ENCODE peak calls at places on chromosome 20, in nine cellular contexts. L is fibroblast of lung, E is MM.1S, G is IMR-90, N is HepG2, F is SK-N-SH, X is mammary epithelial cell, U is PC-3, H is endodermal cell. T is an unnamed sample.

GRCh38 chr20:34747479-34747878 is 43.3 kb downstream of the TP53INP2 start:
- DNase-seq in X (no peak), F (no peak), N (no peak), G (no peak), L (no peak), E (no peak), H (no peak), U (no peak), T (no peak)

GRCh38 chr20:53617791-53618489 is 24.3 kb upstream of the ZNF217 start:
- DNase-seq in N (no peak), U (no peak), L (no peak), G (no peak), X (no peak), F (no peak), H (peak), E (no peak), T (no peak)

GRCh38 chr20:62675156-62675871 is 33.0 kb downstream of the SLCO4A1 start:
- DNase-seq in U (peak), F (peak), N (no peak), E (no peak), L (no peak), H (no peak), X (no peak), G (no peak), T (no peak)

GRCh38 chr20:60999256-60999655 is 252.8 kb upstream of the CDH4 start:
- DNase-seq in G (no peak), U (no peak), L (peak), N (no peak), H (no peak), F (no peak), E (no peak), X (no peak), T (no peak)

GRCh38 chr20:62885808-62886708 is 24.4 kb upstream of the TCFL5 start:
- DNase-seq in G (no peak), U (no peak), N (no peak), H (no peak), E (peak), X (no peak), L (no peak), F (peak), T (no peak)

GRCh38 chr20:18276821-18277220 is 11.5 kb upstream of the ZNF133 start:
- DNase-seq in G (peak), N (peak), L (peak), U (peak), F (peak), H (peak), E (peak), X (peak), T (peak)

GRCh38 chr20:20497242-20497985 is 129.5 kb downstream of the INSM1 start:
- DNase-seq in X (no peak), N (no peak), E (no peak), U (no peak), L (no peak), G (no peak), H (no peak), F (no peak), T (no peak)

GRCh38 chr20:32484221-32485125 is 100.7 kb downstream of the NOL4L start:
- DNase-seq in G (no peak), E (no peak), X (no peak), F (peak), U (peak), N (no peak), L (no peak), H (peak), T (peak)

GRCh38 chr20:4123537-4124225 is 108.3 kb upstream of the RNF24 start:
- DNase-seq in X (no peak), N (no peak), F (no peak), G (no peak), L (no peak), E (no peak), H (no peak), U (no peak), T (no peak)

GRCh38 chr20:43690943-43691598 is 24.2 kb downstream of the MYBL2 start:
- DNase-seq in N (no peak), X (no peak), E (no peak), U (no peak), H (no peak), G (no peak), L (no peak), F (no peak), T (no peak)

GRCh38 chr20:43695571-43695970 is 28.7 kb downstream of the MYBL2 start:
- DNase-seq in H (no peak), G (no peak), E (no peak), N (no peak), F (no peak), X (no peak), U (no peak), L (no peak), T (no peak)

GRCh38 chr20:43694763-43695162 is 27.8 kb downstream of the MYBL2 start:
- DNase-seq in E (no peak), X (no peak), G (no peak), F (no peak), H (no peak), U (no peak), L (no peak), N (no peak), T (no peak)

GRCh38 chr20:43689165-43689564 is 22.3 kb downstream of the MYBL2 start:
- DNase-seq in E (no peak), N (no peak), X (no peak), G (no peak), U (no peak), F (no peak), H (no peak), L (no peak), T (no peak)

DNA sequence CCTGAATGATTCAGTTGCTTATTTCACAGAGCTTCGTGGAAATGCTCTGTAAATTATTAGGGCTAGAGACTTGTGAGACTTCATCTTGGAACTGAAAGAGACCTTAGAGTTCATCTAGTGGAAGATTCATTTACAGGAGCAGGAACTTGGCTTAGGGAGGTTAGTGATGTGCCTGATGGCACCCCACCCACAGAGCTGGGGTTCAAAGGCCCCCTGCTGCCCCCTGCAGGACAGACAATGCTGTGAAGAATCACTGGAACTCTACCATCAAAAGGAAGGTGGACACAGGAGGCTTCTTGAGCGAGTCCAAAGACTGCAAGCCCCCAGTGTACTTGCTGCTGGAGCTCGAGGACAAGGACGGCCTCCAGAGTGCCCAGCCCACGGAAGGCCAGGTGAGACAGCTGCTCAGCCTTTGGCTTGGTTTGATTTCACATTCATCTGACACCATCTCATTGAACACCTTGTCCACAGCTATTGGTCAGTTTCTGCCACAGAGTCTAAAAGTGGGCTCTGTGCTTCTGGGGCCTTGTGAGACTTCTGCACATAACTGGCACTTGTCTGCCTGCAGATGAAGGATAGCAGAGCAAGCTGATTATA is 25.1 kb downstream of the MYBL2 start:
- DNase-seq in L (peak), X (peak), F (peak), E (peak), N (peak), G (peak), U (peak), H (peak), T (no peak)
- TF ChIP-seq CTCF in L (peak), X (peak), F (peak), E (peak), N (peak), G (peak), U (peak), H (peak), T (peak)

GRCh38 chr20:39245685-39246311 is 283.7 kb downstream of the DHX35 start:
- DNase-seq in X (no peak), L (no peak), G (no peak), E (no peak), N (no peak), F (no peak), U (no peak), H (no peak), T (no peak)
- H3K9ac ChIP-seq in X (no peak), L (no peak), G (no peak), E (no peak), N (no peak), F (no peak), U (no peak), H (no peak), T (no peak)

DNA sequence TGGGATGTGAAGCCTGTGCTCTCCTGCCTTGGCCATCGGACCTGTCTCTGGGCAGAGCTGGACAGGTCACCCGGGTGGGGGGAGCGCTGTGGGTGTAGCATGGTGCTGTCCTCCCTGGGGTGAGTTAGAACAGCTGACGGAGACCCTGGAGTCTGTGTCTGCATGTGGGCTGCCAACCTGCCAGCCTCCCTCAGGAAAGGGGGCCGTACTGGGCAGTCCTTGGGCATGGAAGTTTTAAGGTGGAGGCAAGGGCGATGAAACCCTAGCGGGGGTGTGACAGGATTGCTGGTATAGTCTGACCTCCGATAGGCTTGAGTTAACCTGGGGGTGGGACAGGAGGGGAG is 2.4 kb downstream of the SOX18 start:
- DNase-seq in U (no peak), L (no peak), F (no peak), X (no peak), G (no peak), E (no peak), H (no peak), N (no peak), T (no peak)
- H3K4me3 ChIP-seq in U (no peak), L (no peak), F (no peak), X (no peak), G (no peak), E (no peak), H (no peak), N (no peak), T (peak)

GRCh38 chr20:29878777-29879442 is 1378.6 kb upstream of the DEFB115 start:
- DNase-seq in X (no peak), L (no peak), H (peak), N (no peak), E (no peak), F (peak), G (no peak), U (no peak), T (peak)

GRCh38 chr20:29874476-29875202 is 1382.8 kb upstream of the DEFB115 start:
- DNase-seq in H (no peak), G (no peak), L (no peak), X (no peak), U (no peak), F (peak), N (no peak), E (no peak), T (peak)

GRCh38 chr20:29876911-29877285 is 1380.6 kb upstream of the DEFB115 start:
- DNase-seq in H (peak), X (no peak), G (no peak), N (no peak), U (no peak), E (no peak), F (peak), L (no peak), T (peak)

GRCh38 chr20:29878281-29878741 is 1379.2 kb upstream of the DEFB115 start:
- DNase-seq in L (peak), E (no peak), X (no peak), H (peak), U (peak), G (no peak), F (peak), N (peak), T (peak)

DNA sequence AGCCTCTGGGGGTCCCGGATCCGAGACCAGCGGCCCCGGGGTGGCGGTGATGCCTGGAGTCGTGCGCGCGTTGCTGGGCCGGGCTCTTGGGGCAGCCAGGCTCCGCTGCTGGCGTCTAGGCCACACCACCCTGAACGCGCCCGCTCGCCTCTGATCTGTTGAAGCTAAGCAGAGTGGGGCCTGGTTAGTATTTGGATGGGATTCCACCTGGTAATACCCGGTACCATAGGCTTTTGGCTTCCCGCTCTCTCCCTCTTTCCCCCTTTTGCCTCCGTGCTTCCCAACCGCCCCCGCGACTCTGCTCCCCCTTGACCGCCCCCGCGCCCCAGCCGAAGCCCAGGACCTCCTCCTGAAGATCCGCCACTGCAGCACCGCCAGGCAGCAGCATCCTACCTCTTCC is 1383.5 kb upstream of the DEFB115 start:
- DNase-seq in N (no peak), U (no peak), E (peak), H (peak), G (peak), F (peak), L (peak), X (no peak), T (peak)
- TF ChIP-seq CTCF in N (no peak), U (no peak), E (no peak), H (no peak), G (no peak), F (no peak), L (no peak), X (no peak), T (no peak)

GRCh38 chr20:45294659-45295058 is 12.0 kb upstream of the RBPJL start:
- DNase-seq in U (no peak), H (no peak), X (no peak), F (no peak), L (no peak), N (no peak), G (no peak), E (no peak), T (no peak)

GRCh38 chr20:45291526-45291925 is 15.1 kb upstream of the RBPJL start:
- DNase-seq in F (no peak), U (no peak), N (no peak), H (no peak), G (no peak), L (no peak), X (no peak), E (no peak), T (no peak)

GRCh38 chr20:45292343-45292742 is 14.3 kb upstream of the RBPJL start:
- DNase-seq in F (no peak), L (no peak), N (no peak), H (no peak), E (no peak), G (no peak), X (no peak), U (no peak), T (no peak)

GRCh38 chr20:45294003-45294368 is 12.7 kb upstream of the RBPJL start:
- DNase-seq in L (no peak), G (no peak), N (no peak), X (no peak), F (no peak), H (no peak), U (no peak), E (no peak), T (no peak)

GRCh38 chr20:45293041-45294002 is 13.3 kb upstream of the RBPJL start:
- DNase-seq in H (peak), E (peak), G (peak), L (peak), N (peak), F (peak), X (peak), U (peak), T (peak)
- H3K9ac ChIP-seq in H (peak), E (peak), G (no peak), L (peak), N (no peak), F (peak), X (no peak), U (peak), T (no peak)

GRCh38 chr20:38034961-38035360 is 1.4 kb downstream of the RPRD1B start:
- DNase-seq in F (no peak), G (no peak), L (no peak), H (no peak), U (peak), N (no peak), E (no peak), X (peak), T (no peak)
- H3K4me3 ChIP-seq in F (peak), G (no peak), L (peak), H (peak), U (peak), N (peak), E (peak), X (peak), T (peak)

DNA sequence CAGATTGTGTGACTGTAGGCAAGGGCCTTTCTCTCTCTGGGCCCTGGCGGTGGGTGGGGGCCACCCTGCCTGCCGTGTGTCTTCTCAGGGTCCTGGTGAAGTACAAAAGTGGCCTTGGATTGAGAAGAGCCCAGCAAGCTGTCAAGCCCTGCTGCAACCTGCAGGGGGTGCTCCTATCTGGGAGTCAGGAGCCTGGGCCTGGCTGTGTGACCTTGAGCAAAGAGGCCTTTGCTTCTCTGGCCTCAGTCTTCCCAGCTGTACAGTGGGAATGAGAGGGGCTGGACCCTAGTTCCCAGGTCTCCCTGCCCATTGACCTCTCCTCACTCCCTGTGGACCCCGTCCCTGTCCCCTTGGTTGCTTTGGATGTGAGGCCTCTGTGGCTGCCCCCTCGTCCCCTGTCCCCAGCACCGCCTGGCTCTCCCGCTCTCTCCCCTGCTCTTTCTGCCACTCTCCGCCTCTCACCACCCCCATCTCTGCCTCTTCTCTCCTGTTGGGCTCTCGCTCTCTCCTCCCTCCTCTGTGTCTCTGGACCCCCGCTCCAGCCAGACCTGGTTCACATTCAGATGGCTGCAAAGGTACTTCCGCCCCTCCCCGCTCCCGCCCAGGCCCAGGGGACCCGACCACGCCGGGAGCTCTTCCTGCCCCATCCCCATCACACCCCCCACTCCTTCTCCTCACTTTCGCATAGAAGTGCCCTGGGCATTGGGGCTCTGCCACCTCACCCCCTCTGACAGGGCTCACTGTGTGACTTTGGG is 46.7 kb downstream of the SRC start:
- DNase-seq in X (no peak), G (no peak), F (peak), E (peak), H (peak), U (peak), N (peak), L (no peak), T (peak)
- TF ChIP-seq CTCF in X (peak), G (peak), F (peak), E (peak), H (peak), U (peak), N (peak), L (peak), T (no peak)

GRCh38 chr20:36261389-36262105 is 25.3 kb downstream of the AAR2 start:
- DNase-seq in F (no peak), E (no peak), U (peak), X (no peak), L (no peak), G (no peak), H (no peak), N (no peak), T (no peak)
- H3K9ac ChIP-seq in F (no peak), E (no peak), U (no peak), X (no peak), L (no peak), G (no peak), H (no peak), N (no peak), T (no peak)

T was measured in kidney.